ENCODE peak calls at places on chromosomes 2 and 18, in eight cellular contexts. K, P, C, B, Q, A, J and T are unnamed samples.

GRCh38 chr2:71466301-71467179 is 13.2 kb downstream of the DYSF start:
- DNase-seq in K (no peak), P (peak), C (no peak), B (peak), Q (peak), A (peak), J (peak), T (peak)

GRCh38 chr2:138641277-138641676 is 138.9 kb downstream of the NXPH2 start:
- DNase-seq in K (no peak), P (no peak), C (no peak), B (no peak), Q (no peak), A (no peak), J (no peak), T (no peak)

GRCh38 chr2:25228848-25229674 is 60.7 kb upstream of the POMC start:
- DNase-seq in K (no peak), P (peak), C (peak), B (peak), Q (peak), A (peak), J (peak), T (peak)

GRCh38 chr2:178478442-178479274 is at the start of gene FKBP7:
- DNase-seq in K (peak), P (peak), C (peak), B (peak), Q (peak), A (peak), J (peak), T (peak)

GRCh38 chr2:85246348-85246747 is 81.4 kb downstream of the TGOLN2 start:
- DNase-seq in K (no peak), P (no peak), C (no peak), B (no peak), Q (no peak), A (no peak), J (no peak), T (no peak)

GRCh38 chr18:48795696-48796095 is 155.1 kb downstream of the SMAD7 start:
- DNase-seq in K (no peak), P (no peak), C (no peak), B (no peak), Q (no peak), A (no peak), J (no peak), T (no peak)

GRCh38 chr2:118641711-118642110 is 205.7 kb downstream of the EN1 start:
- DNase-seq in K (no peak), P (no peak), C (no peak), B (no peak), Q (no peak), A (no peak), J (no peak), T (no peak)

GRCh38 chr2:161161074-161161577 is 898 bp downstream of the TANK start:
- DNase-seq in K (no peak), P (no peak), C (no peak), B (no peak), Q (no peak), A (no peak), J (no peak), T (no peak)

GRCh38 chr18:5393779-5394178 is 98.3 kb upstream of the ZBTB14 start:
- DNase-seq in K (no peak), P (no peak), C (no peak), B (no peak), Q (no peak), A (no peak), J (no peak), T (no peak)

GRCh38 chr2:233481368-233482142 is 85.0 kb downstream of the USP40 start:
- DNase-seq in K (no peak), P (no peak), C (no peak), B (no peak), Q (no peak), A (no peak), J (no peak), T (no peak)

GRCh38 chr18:2826581-2826980 is 20.2 kb upstream of the EMILIN2 start:
- DNase-seq in K (no peak), P (peak), C (no peak), B (no peak), Q (no peak), A (no peak), J (no peak), T (no peak)

GRCh38 chr18:45935591-45936335 is 31.4 kb downstream of the EPG5 start:
- DNase-seq in K (no peak), P (no peak), C (no peak), B (no peak), Q (no peak), A (no peak), J (no peak), T (no peak)

GRCh38 chr2:28644760-28645159 is 106.9 kb upstream of the PPP1CB start:
- DNase-seq in K (no peak), P (no peak), C (no peak), B (no peak), Q (no peak), A (no peak), J (no peak), T (no peak)

GRCh38 chr2:110120171-110121051 is 4.8 kb upstream of the MALL start:
- DNase-seq in K (no peak), P (no peak), C (no peak), B (no peak), Q (no peak), A (no peak), J (no peak), T (no peak)

GRCh38 chr2:49687873-49688272 is 533.6 kb upstream of the FSHR start:
- DNase-seq in K (no peak), P (no peak), C (no peak), B (no peak), Q (no peak), A (no peak), J (no peak), T (no peak)

GRCh38 chr2:190950566-190950991 is 63.4 kb downstream of the STAT1 start:
- DNase-seq in K (no peak), P (no peak), C (no peak), B (no peak), Q (no peak), A (no peak), J (no peak), T (no peak)